ENCODE peak calls at places on chromosome 9, in seven cellular contexts. C, W, H, B, Y, R and I are unnamed samples.

GRCh38 chr9:61665330-61665751 is 475.5 kb downstream of the SPATA31A7 start:
- DNase-seq in W (no peak), R (no peak), H (no peak), Y (no peak), B (no peak), C (no peak), I (no peak)

GRCh38 chr9:130872058-130872453 is 24.6 kb downstream of the QRFP start:
- DNase-seq in H (no peak), B (no peak), Y (no peak), R (no peak), W (no peak), C (no peak), I (no peak)

GRCh38 chr9:33329117-33329563 is 38.8 kb downstream of the NFX1 start:
- DNase-seq in R (no peak), C (no peak), W (peak), Y (peak), H (no peak), B (peak), I (peak)

GRCh38 chr9:98236881-98237487 is 18.5 kb downstream of the TBC1D2 start:
- DNase-seq in Y (no peak), R (no peak), B (no peak), H (no peak), C (no peak), W (no peak), I (no peak)

GRCh38 chr9:134223091-134223490 is 58.7 kb upstream of the RNU6ATAC start:
- DNase-seq in R (peak), Y (no peak), C (no peak), B (peak), H (no peak), W (no peak), I (no peak)

GRCh38 chr9:106535439-106535838 is 327.5 kb upstream of the ZNF462 start:
- DNase-seq in W (no peak), H (peak), Y (no peak), B (no peak), C (no peak), R (no peak), I (no peak)

GRCh38 chr9:107946364-107947137 is 457.0 kb upstream of the KLF4 start:
- DNase-seq in B (no peak), W (peak), C (no peak), Y (no peak), H (no peak), R (no peak), I (peak)

GRCh38 chr9:123996731-123997421 is 14.7 kb upstream of the LHX2 start:
- DNase-seq in R (no peak), Y (no peak), C (peak), B (no peak), H (no peak), W (no peak), I (peak)

GRCh38 chr9:116237456-116237855 is 83.9 kb downstream of the PAPPA start:
- DNase-seq in H (no peak), B (no peak), W (no peak), R (no peak), C (no peak), Y (no peak), I (peak)

GRCh38 chr9:125361837-125362531 is 100.4 kb downstream of the GAPVD1 start:
- DNase-seq in W (no peak), B (no peak), Y (no peak), R (no peak), C (peak), H (peak), I (peak)
- TF ChIP-seq CTCF in W (no peak), B (no peak), Y (no peak), R (no peak), C (peak), H (peak), I (peak)

GRCh38 chr9:97109194-97109811 is 70.4 kb upstream of the CTSV start:
- DNase-seq in B (no peak), C (peak), W (peak), R (no peak), H (peak), Y (peak), I (peak)
- TF ChIP-seq CTCF in B (peak), C (peak), W (peak), R (no peak), H (peak), Y (peak), I (peak)

DNA sequence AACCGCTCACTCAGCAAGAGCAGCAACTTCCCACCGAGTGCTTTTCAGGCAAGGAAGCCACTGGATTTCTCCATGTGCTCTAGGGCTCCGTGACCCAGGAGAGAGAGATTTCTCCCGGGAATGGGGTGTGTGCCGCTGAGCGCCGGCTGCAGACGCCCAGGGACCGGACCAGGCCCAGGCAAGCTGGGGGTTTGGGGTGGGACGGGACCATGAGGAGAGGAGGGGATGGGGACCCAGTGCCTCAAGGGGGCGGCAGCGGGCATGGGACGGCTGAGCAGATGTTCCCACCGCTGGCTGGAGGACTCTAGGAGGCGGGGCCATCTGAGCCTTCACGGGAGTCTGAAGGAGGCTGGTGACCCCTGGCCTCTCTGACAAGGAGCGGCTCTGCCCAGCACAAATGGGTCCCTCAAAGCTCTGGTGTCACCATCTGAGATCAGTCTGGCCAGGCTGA is 8.5 kb downstream of the LCN9 start:
- DNase-seq in H (peak), C (no peak), Y (no peak), B (peak), W (no peak), R (no peak), I (no peak)
- TF ChIP-seq CTCF in H (no peak), C (no peak), Y (no peak), B (no peak), W (no peak), R (no peak), I (no peak)

GRCh38 chr9:129676287-129676686 is 10.8 kb downstream of the PRRX2 start:
- DNase-seq in Y (no peak), B (no peak), W (no peak), R (no peak), H (no peak), C (no peak), I (no peak)

GRCh38 chr9:129675656-129676055 is 10.2 kb downstream of the PRRX2 start:
- DNase-seq in C (no peak), W (no peak), B (no peak), R (no peak), Y (no peak), H (no peak), I (no peak)

GRCh38 chr9:129677456-129677855 is 12.0 kb downstream of the PRRX2 start:
- DNase-seq in W (no peak), B (no peak), Y (no peak), R (no peak), C (no peak), H (no peak), I (no peak)

GRCh38 chr9:129678844-129679243 is 13.4 kb downstream of the PRRX2 start:
- DNase-seq in B (no peak), R (no peak), H (no peak), W (no peak), C (no peak), Y (no peak), I (no peak)

GRCh38 chr9:129676970-129677369 is 11.5 kb downstream of the PRRX2 start:
- DNase-seq in W (no peak), H (no peak), Y (no peak), C (no peak), R (no peak), B (no peak), I (no peak)
- TF ChIP-seq CTCF in W (no peak), H (no peak), Y (no peak), C (no peak), R (no peak), B (no peak), I (no peak)

GRCh38 chr9:21833090-21833801 is 30.8 kb downstream of the MTAP start:
- DNase-seq in R (no peak), W (no peak), B (no peak), H (no peak), Y (no peak), C (peak), I (peak)
- TF ChIP-seq CTCF in R (no peak), W (no peak), B (no peak), H (no peak), Y (no peak), C (no peak), I (no peak)